ENCODE peak calls at places on chromosome 18, in five cellular contexts. N, P, K, F and Z are unnamed samples.
A peak's percentile ranks its signal among the peaks of the same experiment; 100 is the strongest.

GRCh38 chr18:64240301-64240700 is 91.4 kb upstream of the LINC00305 start:
- DNase-seq in N (no peak), P (no peak), K (no peak), F (no peak), Z (no peak)

GRCh38 chr18:61580061-61580460 is 246.8 kb downstream of the CDH20 start:
- DNase-seq in N (no peak), P (no peak), K (no peak), F (no peak), Z (no peak)

GRCh38 chr18:63292844-63293683 is 26.5 kb downstream of the BCL2 start:
- DNase-seq in N (no peak), P (no peak), K (no peak), F (no peak), Z (no peak)

GRCh38 chr18:53490019-53490418 is 734.5 kb downstream of the MBD2 start:
- DNase-seq in N (no peak), P (no peak), K (no peak), F (no peak), Z (no peak)

GRCh38 chr18:31205273-31205672 is 42.6 kb upstream of the DSC1 start:
- DNase-seq in N (no peak), P (no peak), K (no peak), F (peak; percentile 30), Z (no peak)

GRCh38 chr18:28086530-28087172 is 90.3 kb downstream of the CDH2 start:
- DNase-seq in N (no peak), P (no peak), K (no peak), F (peak; percentile 72), Z (no peak)

GRCh38 chr18:48837676-48838075 is 113.1 kb downstream of the SMAD7 start:
- DNase-seq in N (no peak), P (no peak), K (no peak), F (no peak), Z (no peak)

GRCh38 chr18:29321561-29321960 is 1144.6 kb upstream of the CDH2 start:
- DNase-seq in N (no peak), P (no peak), K (no peak), F (no peak), Z (no peak)

GRCh38 chr18:22165049-22165602 is 4.3 kb upstream of the GATA6 start:
- DNase-seq in N (peak; percentile 73), P (no peak), K (no peak), F (no peak), Z (peak; percentile 57)

GRCh38 chr18:35073186-35074105 is 32.2 kb downstream of the MAPRE2 start:
- DNase-seq in N (no peak), P (no peak), K (no peak), F (no peak), Z (no peak)

GRCh38 chr18:61085751-61086150 is 247.5 kb upstream of the CDH20 start:
- DNase-seq in N (no peak), P (no peak), K (no peak), F (no peak), Z (no peak)

GRCh38 chr18:63439334-63439733 is 17.1 kb upstream of the VPS4B start:
- DNase-seq in N (peak; percentile 61), P (peak; percentile 43), K (no peak), F (peak; percentile 33), Z (peak; percentile 50)

GRCh38 chr18:76376668-76377358 is 118.2 kb downstream of the ZNF516 start:
- DNase-seq in N (no peak), P (peak; percentile 13), K (no peak), F (no peak), Z (no peak)
- TF ChIP-seq ATF2 in N (no peak), P (no peak), K (no peak), F (no peak), Z (no peak)

DNA sequence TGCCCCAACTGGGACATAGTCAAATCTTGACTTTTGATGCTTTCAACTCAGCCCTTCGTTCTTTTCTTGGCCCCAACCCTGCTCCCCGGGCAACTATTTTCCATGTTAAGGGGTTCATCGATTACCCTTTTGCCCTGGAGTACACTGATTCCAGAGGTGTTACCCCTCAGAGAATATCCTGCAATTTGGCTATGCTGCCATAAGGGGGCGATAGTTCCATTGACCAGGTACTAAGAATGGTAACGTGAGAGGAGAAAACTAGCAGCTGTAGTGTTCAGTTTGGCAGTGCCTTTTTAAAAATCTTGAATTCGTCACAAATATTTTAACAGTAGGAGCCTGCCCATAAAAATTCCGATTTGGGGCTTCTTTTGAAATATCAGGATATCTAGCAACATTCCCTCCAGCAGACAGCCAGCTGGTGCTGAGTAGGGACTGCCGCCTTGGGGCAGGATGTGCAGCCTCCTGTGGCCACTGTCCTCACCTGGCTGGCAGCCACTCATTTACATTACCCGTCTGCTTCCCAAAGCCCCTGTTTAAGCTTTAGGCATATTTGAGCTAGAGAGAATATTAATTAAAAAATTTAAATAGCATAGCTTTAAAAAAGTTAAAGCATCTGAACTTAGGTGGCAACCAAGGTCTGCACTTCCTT is 146.3 kb upstream of the SKOR2 start:
- DNase-seq in N (peak; percentile 84), P (peak; percentile 49), K (no peak), F (peak; percentile 10), Z (peak; percentile 73)
- TF ChIP-seq ATF2 in N (no peak), P (no peak), K (no peak), F (no peak), Z (no peak)

GRCh38 chr18:76414936-76415621 is 80.0 kb downstream of the ZNF516 start:
- DNase-seq in N (peak; percentile 22), P (no peak), K (no peak), F (no peak), Z (no peak)

GRCh38 chr18:76410660-76411417 is 84.2 kb downstream of the ZNF516 start:
- DNase-seq in N (no peak), P (no peak), K (peak; percentile 40), F (peak; percentile 10), Z (no peak)

GRCh38 chr18:76412010-76412817 is 82.8 kb downstream of the ZNF516 start:
- DNase-seq in N (no peak), P (no peak), K (no peak), F (no peak), Z (no peak)

GRCh38 chr18:76410033-76410432 is 85.0 kb downstream of the ZNF516 start:
- DNase-seq in N (no peak), P (no peak), K (no peak), F (no peak), Z (no peak)

DNA sequence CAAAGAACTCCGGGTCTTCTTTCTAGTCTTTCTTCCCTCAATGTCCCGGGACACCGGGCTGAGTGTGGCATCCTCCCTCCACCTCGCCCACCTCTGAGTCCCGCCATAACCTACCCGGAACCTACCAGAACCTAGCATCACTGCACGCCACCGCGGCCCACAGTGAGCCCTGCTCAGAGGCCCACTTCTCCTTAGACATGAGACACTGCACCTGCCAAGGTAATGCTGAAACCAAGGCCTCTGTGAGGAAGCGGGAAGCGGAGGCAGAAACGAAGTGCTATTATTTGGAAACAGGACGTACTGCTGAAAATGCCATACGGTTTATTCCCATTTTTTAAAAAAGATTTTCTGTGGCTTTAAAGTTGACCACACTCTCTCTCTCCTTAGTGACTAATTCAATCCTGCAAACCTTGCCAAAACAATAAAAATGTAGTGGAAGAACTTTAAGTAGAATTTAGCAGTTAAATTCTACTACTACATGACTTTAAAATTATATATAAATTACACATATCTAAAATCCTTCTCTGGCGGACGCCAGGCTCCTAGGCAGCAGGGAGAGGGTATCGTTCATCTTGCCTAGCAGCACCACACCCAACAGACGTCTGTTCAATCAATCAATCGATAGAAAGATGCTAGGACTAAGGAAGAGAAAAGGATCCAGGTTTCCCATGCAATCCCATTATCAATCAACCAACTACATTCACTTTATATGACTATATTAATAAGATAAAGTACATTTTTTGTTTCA is 82.0 kb downstream of the ZNF516 start:
- DNase-seq in N (no peak), P (no peak), K (no peak), F (no peak), Z (no peak)
- TF ChIP-seq ATF2 in N (no peak), P (no peak), K (no peak), F (no peak), Z (no peak)

DNA sequence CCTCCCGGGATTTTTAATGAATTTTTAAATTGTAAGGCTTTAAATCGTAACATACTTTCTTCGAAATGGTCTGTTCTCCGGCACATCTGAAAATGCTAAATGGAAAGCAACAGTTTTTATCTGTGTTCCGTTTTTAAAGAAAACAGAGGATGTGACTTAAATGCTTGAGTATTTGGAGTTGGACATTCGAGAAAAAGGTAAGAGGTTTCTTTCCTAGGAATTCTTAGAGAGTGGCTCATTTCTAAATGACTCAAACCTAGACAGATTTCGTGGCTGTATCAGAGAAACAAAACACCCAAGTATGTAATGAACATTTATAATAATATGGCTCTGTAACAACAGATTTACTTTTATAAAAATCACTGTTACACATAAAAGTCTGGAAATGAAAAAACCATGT is 177.6 kb upstream of the CCDC68 start:
- DNase-seq in N (no peak), P (no peak), K (no peak), F (no peak), Z (no peak)
- TF ChIP-seq ATF2 in N (no peak), P (no peak), K (no peak), F (no peak), Z (no peak)

DNA sequence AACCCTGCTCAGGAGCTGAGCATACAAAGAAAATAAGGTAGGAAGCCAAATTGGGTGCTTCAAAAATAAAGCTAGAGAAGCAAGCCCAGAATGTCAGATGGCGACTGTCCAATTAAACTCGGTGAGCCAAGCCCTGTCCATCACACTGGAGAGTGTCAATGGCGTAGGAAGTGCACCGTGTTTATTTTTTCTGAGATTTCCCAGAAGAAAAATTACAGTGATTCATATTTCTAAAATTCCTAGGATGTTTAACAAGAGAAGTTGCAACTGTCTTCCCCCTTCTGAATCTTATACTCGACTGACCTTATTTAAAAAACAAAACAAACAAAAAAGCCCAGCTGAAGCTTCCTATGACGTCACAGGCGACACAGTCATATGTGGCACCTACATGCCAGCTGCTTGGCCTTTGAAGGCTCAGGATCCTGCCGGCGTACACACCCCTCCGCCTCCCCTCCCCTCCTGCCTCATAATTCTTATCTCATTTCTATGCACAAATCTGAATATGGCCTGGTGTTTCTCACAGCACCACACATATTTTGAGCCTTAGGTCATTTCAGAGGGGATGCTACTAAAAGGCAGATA is 60.8 kb downstream of the MBP start:
- DNase-seq in N (no peak), P (no peak), K (no peak), F (no peak), Z (no peak)
- TF ChIP-seq ATF2 in N (no peak), P (no peak), K (no peak), F (no peak), Z (no peak)

GRCh38 chr18:52343731-52344340 is 3.8 kb downstream of the DCC start:
- DNase-seq in N (no peak), P (no peak), K (no peak), F (no peak), Z (no peak)

GRCh38 chr18:52343138-52343537 is 3.1 kb downstream of the DCC start:
- DNase-seq in N (no peak), P (no peak), K (no peak), F (no peak), Z (no peak)

GRCh38 chr18:52341617-52342381 is 1.8 kb downstream of the DCC start:
- DNase-seq in N (peak; percentile 71), P (no peak), K (no peak), F (no peak), Z (peak; percentile 51)

GRCh38 chr18:52339891-52340371 is at the start of gene DCC:
- DNase-seq in N (peak; percentile 72), P (no peak), K (no peak), F (peak; percentile 2), Z (peak; percentile 68)

GRCh38 chr18:52340466-52341378 is 725 bp downstream of the DCC start:
- DNase-seq in N (peak; percentile 57), P (no peak), K (no peak), F (no peak), Z (no peak)
- TF ChIP-seq ATF2 in N (no peak), P (no peak), K (no peak), F (no peak), Z (no peak)

GRCh38 chr18:23778828-23779227 is 89.6 kb downstream of the LAMA3 start:
- DNase-seq in N (no peak), P (no peak), K (no peak), F (no peak), Z (no peak)

GRCh38 chr18:23779696-23780303 is 90.5 kb downstream of the LAMA3 start:
- DNase-seq in N (no peak), P (peak; percentile 22), K (no peak), F (peak; percentile 54), Z (peak; percentile 33)

GRCh38 chr18:23784811-23785245 is 95.6 kb downstream of the LAMA3 start:
- DNase-seq in N (no peak), P (no peak), K (no peak), F (no peak), Z (no peak)
- TF ChIP-seq ATF2 in N (no peak), P (no peak), K (no peak), F (no peak), Z (no peak)